ENCODE peak calls at places on chromosomes 6 and 20, in six cellular contexts. One of them, this sample, is unnamed.
A peak's percentile ranks its signal among the peaks of the same experiment; 100 is the strongest.

GRCh38 chr20:39266989-39267388 is 304.8 kb downstream of the DHX35 start:
- DNase-seq in kidney tubule cell: no peak
- DNase-seq in HTR-8/SVneo: no peak
- DNase-seq in ovary: no peak
- DNase-seq in iris pigment epithelial cell: no peak
- DNase-seq in NCI-H446: no peak
- DNase-seq in this sample: no peak

GRCh38 chr6:149335924-149336323 is 18.4 kb downstream of the TAB2 start:
- DNase-seq in kidney tubule cell: peak; percentile 90
- DNase-seq in HTR-8/SVneo: no peak
- DNase-seq in ovary: no peak
- DNase-seq in iris pigment epithelial cell: peak; percentile 88
- DNase-seq in NCI-H446: peak; percentile 7
- DNase-seq in this sample: no peak

GRCh38 chr6:87908978-87909802 is 138.5 kb upstream of the SPACA1 start:
- DNase-seq in kidney tubule cell: peak; percentile 20
- DNase-seq in HTR-8/SVneo: no peak
- DNase-seq in ovary: no peak
- DNase-seq in iris pigment epithelial cell: peak; percentile 26
- DNase-seq in NCI-H446: no peak
- DNase-seq in this sample: no peak

GRCh38 chr6:4780360-4780812 is 4.2 kb downstream of the CDYL start:
- DNase-seq in kidney tubule cell: peak; percentile 49
- DNase-seq in HTR-8/SVneo: no peak
- DNase-seq in ovary: no peak
- DNase-seq in iris pigment epithelial cell: peak; percentile 77
- DNase-seq in NCI-H446: no peak
- DNase-seq in this sample: no peak

GRCh38 chr20:34529742-34530141 is 13.5 kb downstream of the DYNLRB1 start:
- DNase-seq in kidney tubule cell: no peak
- DNase-seq in HTR-8/SVneo: no peak
- DNase-seq in ovary: no peak
- DNase-seq in iris pigment epithelial cell: no peak
- DNase-seq in NCI-H446: no peak
- DNase-seq in this sample: no peak

GRCh38 chr6:36596359-36596758 is 2.2 kb downstream of the SRSF3 start:
- DNase-seq in kidney tubule cell: peak; percentile 34
- DNase-seq in HTR-8/SVneo: no peak
- DNase-seq in ovary: no peak
- DNase-seq in iris pigment epithelial cell: no peak
- DNase-seq in NCI-H446: no peak
- DNase-seq in this sample: no peak

GRCh38 chr20:52667358-52667757 is 304.8 kb upstream of the TSHZ2 start:
- DNase-seq in kidney tubule cell: no peak
- DNase-seq in HTR-8/SVneo: no peak
- DNase-seq in ovary: no peak
- DNase-seq in iris pigment epithelial cell: no peak
- DNase-seq in NCI-H446: no peak
- DNase-seq in this sample: no peak

GRCh38 chr6:163579880-163580295 is 165.4 kb downstream of the QKI start:
- DNase-seq in kidney tubule cell: no peak
- DNase-seq in HTR-8/SVneo: no peak
- DNase-seq in ovary: no peak
- DNase-seq in iris pigment epithelial cell: peak; percentile 19
- DNase-seq in NCI-H446: no peak
- DNase-seq in this sample: no peak

GRCh38 chr20:12012241-12013222 is 94.8 kb downstream of the BTBD3 start:
- DNase-seq in kidney tubule cell: peak; percentile 77
- DNase-seq in HTR-8/SVneo: peak; percentile 56
- DNase-seq in ovary: no peak
- DNase-seq in iris pigment epithelial cell: peak; percentile 51
- DNase-seq in NCI-H446: peak; percentile 70
- DNase-seq in this sample: peak; percentile 35

GRCh38 chr6:16966821-16967817 is 134.7 kb upstream of the STMND1 start:
- DNase-seq in kidney tubule cell: peak; percentile 6
- DNase-seq in HTR-8/SVneo: no peak
- DNase-seq in ovary: no peak
- DNase-seq in iris pigment epithelial cell: no peak
- DNase-seq in NCI-H446: no peak
- DNase-seq in this sample: no peak

GRCh38 chr6:4210619-4211419 is 75.4 kb upstream of the ECI2 start:
- DNase-seq in kidney tubule cell: peak; percentile 60
- DNase-seq in HTR-8/SVneo: peak; percentile 49
- DNase-seq in ovary: peak; percentile 48
- DNase-seq in iris pigment epithelial cell: peak; percentile 76
- DNase-seq in NCI-H446: peak; percentile 50
- DNase-seq in this sample: no peak

GRCh38 chr6:43809417-43810305 is 39.6 kb downstream of the VEGFA start:
- DNase-seq in kidney tubule cell: peak; percentile 74
- DNase-seq in HTR-8/SVneo: no peak
- DNase-seq in ovary: no peak
- DNase-seq in iris pigment epithelial cell: peak; percentile 89
- DNase-seq in NCI-H446: no peak
- DNase-seq in this sample: no peak

GRCh38 chr6:43766964-43767461 is 3.0 kb upstream of the VEGFA start:
- DNase-seq in kidney tubule cell: no peak
- DNase-seq in HTR-8/SVneo: no peak
- DNase-seq in ovary: no peak
- DNase-seq in iris pigment epithelial cell: no peak
- DNase-seq in NCI-H446: no peak
- DNase-seq in this sample: no peak

GRCh38 chr20:49832632-49833327 is 20.2 kb downstream of the SLC9A8 start:
- DNase-seq in kidney tubule cell: no peak
- DNase-seq in HTR-8/SVneo: no peak
- DNase-seq in ovary: peak; percentile 58
- DNase-seq in iris pigment epithelial cell: peak; percentile 85
- DNase-seq in NCI-H446: no peak
- DNase-seq in this sample: no peak

GRCh38 chr6:36947570-36948351 is 6.8 kb upstream of the PI16 start:
- DNase-seq in kidney tubule cell: peak; percentile 16
- DNase-seq in HTR-8/SVneo: no peak
- DNase-seq in ovary: no peak
- DNase-seq in iris pigment epithelial cell: no peak
- DNase-seq in NCI-H446: no peak
- DNase-seq in this sample: no peak

GRCh38 chr6:44256291-44257006 is 879 bp downstream of the SLC35B2 start:
- DNase-seq in kidney tubule cell: peak; percentile 58
- DNase-seq in HTR-8/SVneo: no peak
- DNase-seq in ovary: no peak
- DNase-seq in iris pigment epithelial cell: no peak
- DNase-seq in NCI-H446: peak; percentile 22
- DNase-seq in this sample: no peak

GRCh38 chr6:111200823-111201134 is 113.5 kb downstream of the SLC16A10 start:
- DNase-seq in kidney tubule cell: no peak
- DNase-seq in HTR-8/SVneo: no peak
- DNase-seq in ovary: no peak
- DNase-seq in iris pigment epithelial cell: no peak
- DNase-seq in NCI-H446: no peak
- DNase-seq in this sample: no peak

GRCh38 chr20:7980332-7981046 is 39.1 kb downstream of the TMX4 start:
- DNase-seq in kidney tubule cell: peak; percentile 55
- DNase-seq in HTR-8/SVneo: peak; percentile 27
- DNase-seq in ovary: no peak
- DNase-seq in iris pigment epithelial cell: peak; percentile 74
- DNase-seq in NCI-H446: no peak
- DNase-seq in this sample: peak; percentile 0

GRCh38 chr6:138692058-138692977 is 81.3 kb upstream of the CCDC28A start:
- DNase-seq in kidney tubule cell: peak; percentile 64
- DNase-seq in HTR-8/SVneo: peak; percentile 76
- DNase-seq in ovary: peak; percentile 57
- DNase-seq in iris pigment epithelial cell: peak; percentile 65
- DNase-seq in NCI-H446: peak; percentile 40
- DNase-seq in this sample: no peak

GRCh38 chr6:138815221-138815620 is 19.3 kb downstream of the ECT2L start:
- DNase-seq in kidney tubule cell: no peak
- DNase-seq in HTR-8/SVneo: no peak
- DNase-seq in ovary: no peak
- DNase-seq in iris pigment epithelial cell: no peak
- DNase-seq in NCI-H446: no peak
- DNase-seq in this sample: no peak

GRCh38 chr6:157557541-157557940 is 176.6 kb downstream of the ZDHHC14 start:
- DNase-seq in kidney tubule cell: no peak
- DNase-seq in HTR-8/SVneo: no peak
- DNase-seq in ovary: no peak
- DNase-seq in iris pigment epithelial cell: no peak
- DNase-seq in NCI-H446: no peak
- DNase-seq in this sample: no peak

GRCh38 chr6:143775326-143775725 is 67.8 kb upstream of the LTV1 start:
- DNase-seq in kidney tubule cell: no peak
- DNase-seq in HTR-8/SVneo: no peak
- DNase-seq in ovary: no peak
- DNase-seq in iris pigment epithelial cell: peak; percentile 31
- DNase-seq in NCI-H446: no peak
- DNase-seq in this sample: no peak

GRCh38 chr6:152458648-152459047 is 178.5 kb downstream of the SYNE1 start:
- DNase-seq in kidney tubule cell: no peak
- DNase-seq in HTR-8/SVneo: no peak
- DNase-seq in ovary: no peak
- DNase-seq in iris pigment epithelial cell: peak; percentile 49
- DNase-seq in NCI-H446: no peak
- DNase-seq in this sample: no peak

GRCh38 chr20:25315418-25316210 is 67.7 kb downstream of the PYGB start:
- DNase-seq in kidney tubule cell: peak; percentile 82
- DNase-seq in HTR-8/SVneo: no peak
- DNase-seq in ovary: peak; percentile 5
- DNase-seq in iris pigment epithelial cell: peak; percentile 78
- DNase-seq in NCI-H446: no peak
- DNase-seq in this sample: no peak

GRCh38 chr6:25175216-25175615 is 104.0 kb upstream of the CARMIL1 start:
- DNase-seq in kidney tubule cell: peak; percentile 69
- DNase-seq in HTR-8/SVneo: no peak
- DNase-seq in ovary: no peak
- DNase-seq in iris pigment epithelial cell: peak; percentile 70
- DNase-seq in NCI-H446: no peak
- DNase-seq in this sample: no peak

GRCh38 chr20:2558581-2559301 is 22.4 kb downstream of the TMC2 start:
- DNase-seq in kidney tubule cell: no peak
- DNase-seq in HTR-8/SVneo: no peak
- DNase-seq in ovary: no peak
- DNase-seq in iris pigment epithelial cell: no peak
- DNase-seq in NCI-H446: no peak
- DNase-seq in this sample: no peak

GRCh38 chr6:11536795-11537194 is 754 bp upstream of the TMEM170B start:
- DNase-seq in kidney tubule cell: no peak
- DNase-seq in HTR-8/SVneo: no peak
- DNase-seq in ovary: peak; percentile 20
- DNase-seq in iris pigment epithelial cell: no peak
- DNase-seq in NCI-H446: no peak
- DNase-seq in this sample: no peak

GRCh38 chr20:38897267-38897666 is 28.9 kb upstream of the FAM83D start:
- DNase-seq in kidney tubule cell: no peak
- DNase-seq in HTR-8/SVneo: no peak
- DNase-seq in ovary: no peak
- DNase-seq in iris pigment epithelial cell: no peak
- DNase-seq in NCI-H446: no peak
- DNase-seq in this sample: no peak

GRCh38 chr6:106870069-106870468 is 104.5 kb downstream of the CD24 start:
- DNase-seq in kidney tubule cell: peak; percentile 99
- DNase-seq in HTR-8/SVneo: peak; percentile 64
- DNase-seq in ovary: no peak
- DNase-seq in iris pigment epithelial cell: peak; percentile 75
- DNase-seq in NCI-H446: no peak
- DNase-seq in this sample: no peak

GRCh38 chr20:35055445-35056276 is 36.9 kb downstream of the TRPC4AP start:
- DNase-seq in kidney tubule cell: no peak
- DNase-seq in HTR-8/SVneo: no peak
- DNase-seq in ovary: no peak
- DNase-seq in iris pigment epithelial cell: no peak
- DNase-seq in NCI-H446: no peak
- DNase-seq in this sample: no peak

GRCh38 chr6:159691963-159692287 is 1.1 kb downstream of the SOD2 start:
- DNase-seq in kidney tubule cell: no peak
- DNase-seq in HTR-8/SVneo: no peak
- DNase-seq in ovary: peak; percentile 33
- DNase-seq in iris pigment epithelial cell: no peak
- DNase-seq in NCI-H446: no peak
- DNase-seq in this sample: no peak

GRCh38 chr6:26028753-26029569 is 58.3 kb upstream of the HFE start:
- DNase-seq in kidney tubule cell: no peak
- DNase-seq in HTR-8/SVneo: no peak
- DNase-seq in ovary: no peak
- DNase-seq in iris pigment epithelial cell: no peak
- DNase-seq in NCI-H446: no peak
- DNase-seq in this sample: no peak

GRCh38 chr6:113526995-113527394 is 330.1 kb upstream of the MARCKS start:
- DNase-seq in kidney tubule cell: no peak
- DNase-seq in HTR-8/SVneo: no peak
- DNase-seq in ovary: no peak
- DNase-seq in iris pigment epithelial cell: no peak
- DNase-seq in NCI-H446: no peak
- DNase-seq in this sample: no peak

GRCh38 chr20:59177266-59178250 is 13.9 kb downstream of the ZNF831 start:
- DNase-seq in kidney tubule cell: no peak
- DNase-seq in HTR-8/SVneo: no peak
- DNase-seq in ovary: no peak
- DNase-seq in iris pigment epithelial cell: no peak
- DNase-seq in NCI-H446: no peak
- DNase-seq in this sample: no peak

GRCh38 chr6:143783077-143783476 is 60.1 kb upstream of the LTV1 start:
- DNase-seq in kidney tubule cell: no peak
- DNase-seq in HTR-8/SVneo: no peak
- DNase-seq in ovary: no peak
- DNase-seq in iris pigment epithelial cell: no peak
- DNase-seq in NCI-H446: no peak
- DNase-seq in this sample: no peak

This sample was measured in NCI-H1694 treated with DMSO at 0.1 percent for 48 hours.